ENCODE peak calls at places on chromosomes 5 and 9, in eight cellular contexts. N is RPMI7951; S is mucosa of descending colon; Y is activated naive CD8-positive, alpha-beta T cell treated with anti-CD3 and anti-CD28 coated beads for 36 hours; O is MV-4-11; E is GM12892; W is posterior vena cava; Z is T1000. L is an unnamed sample.

GRCh38 chr5:119655081-119655480 is 25.7 kb downstream of the FAM170A start:
- DNase-seq in N (no peak), S (no peak), Y (no peak), O (peak), E (no peak), W (no peak), Z (no peak), L (peak)

GRCh38 chr9:99925542-99925941 is 19.1 kb downstream of the STX17 start:
- DNase-seq in N (no peak), S (no peak), Y (no peak), O (no peak), E (no peak), W (no peak), Z (no peak), L (no peak)

GRCh38 chr9:95726756-95727155 is 148.7 kb upstream of the ERCC6L2 start:
- DNase-seq in N (peak), S (no peak), Y (no peak), O (peak), E (no peak), W (no peak), Z (no peak), L (no peak)

GRCh38 chr9:134967547-134967930 is 49.8 kb upstream of the FCN1 start:
- DNase-seq in N (peak), S (no peak), Y (no peak), O (no peak), E (no peak), W (peak), Z (no peak), L (peak)

GRCh38 chr5:6755519-6755918 is 42.3 kb downstream of the TENT4A start:
- DNase-seq in N (no peak), S (no peak), Y (no peak), O (no peak), E (no peak), W (no peak), Z (no peak), L (no peak)

GRCh38 chr9:96021616-96022444 is 146.3 kb downstream of the ERCC6L2 start:
- DNase-seq in N (no peak), S (no peak), Y (peak), O (no peak), E (peak), W (no peak), Z (no peak), L (no peak)

GRCh38 chr9:114499528-114499927 is 5.7 kb downstream of the WHRN start:
- DNase-seq in N (no peak), S (no peak), Y (no peak), O (no peak), E (no peak), W (no peak), Z (no peak), L (no peak)

GRCh38 chr5:55994502-55994997 is at the start of gene IL6ST:
- DNase-seq in N (peak), S (peak), Y (no peak), O (no peak), E (peak), W (no peak), Z (peak), L (no peak)

GRCh38 chr5:66987126-66987525 is 209.5 kb downstream of the CD180 start:
- DNase-seq in N (no peak), S (no peak), Y (no peak), O (no peak), E (no peak), W (no peak), Z (no peak), L (no peak)

GRCh38 chr9:34206561-34206960 is 27.7 kb downstream of the UBAP1 start:
- DNase-seq in N (no peak), S (no peak), Y (no peak), O (no peak), E (no peak), W (no peak), Z (no peak), L (no peak)

GRCh38 chr5:108997720-108998119 is 250.0 kb downstream of the FER start:
- DNase-seq in N (no peak), S (no peak), Y (no peak), O (no peak), E (no peak), W (peak), Z (no peak), L (no peak)